ENCODE peak calls at places on chromosomes 4 and X, in seven cellular contexts. One of them, this sample, is unnamed.

GRCh38 chrX:22323541-22323940 is 50.8 kb downstream of the CBLL2 start:
- DNase-seq in endothelial cell: no peak
- DNase-seq in CD4-positive, alpha-beta T cell: no peak
- DNase-seq in activated CD8-positive, alpha-beta T cell treated with anti-CD3 and anti-CD28 coated beads for 36 hours: no peak
- DNase-seq in endodermal cell: no peak
- DNase-seq in chondrocyte: no peak
- DNase-seq in dorsolateral prefrontal cortex: no peak
- DNase-seq in this sample: no peak

GRCh38 chr4:169272265-169272886 is 1.6 kb upstream of the SH3RF1 start:
- DNase-seq in endothelial cell: no peak
- DNase-seq in CD4-positive, alpha-beta T cell: no peak
- DNase-seq in activated CD8-positive, alpha-beta T cell treated with anti-CD3 and anti-CD28 coated beads for 36 hours: no peak
- DNase-seq in endodermal cell: no peak
- DNase-seq in chondrocyte: no peak
- DNase-seq in dorsolateral prefrontal cortex: no peak
- DNase-seq in this sample: no peak

GRCh38 chr4:158411180-158411721 is 110.4 kb upstream of the RXFP1 start:
- DNase-seq in endothelial cell: no peak
- DNase-seq in CD4-positive, alpha-beta T cell: no peak
- DNase-seq in activated CD8-positive, alpha-beta T cell treated with anti-CD3 and anti-CD28 coated beads for 36 hours: no peak
- DNase-seq in endodermal cell: peak
- DNase-seq in chondrocyte: no peak
- DNase-seq in dorsolateral prefrontal cortex: peak
- DNase-seq in this sample: no peak

GRCh38 chrX:18956322-18957032 is 27.4 kb downstream of the PHKA2 start:
- DNase-seq in endothelial cell: no peak
- DNase-seq in CD4-positive, alpha-beta T cell: no peak
- DNase-seq in activated CD8-positive, alpha-beta T cell treated with anti-CD3 and anti-CD28 coated beads for 36 hours: no peak
- DNase-seq in endodermal cell: no peak
- DNase-seq in chondrocyte: no peak
- DNase-seq in dorsolateral prefrontal cortex: no peak
- DNase-seq in this sample: no peak

GRCh38 chrX:465418-465817 is 78.7 kb upstream of the PPP2R3B start:
- DNase-seq in endothelial cell: no peak
- DNase-seq in CD4-positive, alpha-beta T cell: no peak
- DNase-seq in activated CD8-positive, alpha-beta T cell treated with anti-CD3 and anti-CD28 coated beads for 36 hours: no peak
- DNase-seq in endodermal cell: peak
- DNase-seq in chondrocyte: peak
- DNase-seq in dorsolateral prefrontal cortex: no peak
- DNase-seq in this sample: no peak

GRCh38 chrX:14528629-14529287 is 578 bp upstream of the GLRA2 start:
- DNase-seq in endothelial cell: peak
- DNase-seq in CD4-positive, alpha-beta T cell: peak
- DNase-seq in activated CD8-positive, alpha-beta T cell treated with anti-CD3 and anti-CD28 coated beads for 36 hours: peak
- DNase-seq in endodermal cell: peak
- DNase-seq in chondrocyte: no peak
- DNase-seq in dorsolateral prefrontal cortex: peak
- DNase-seq in this sample: no peak

GRCh38 chr4:39036172-39036571 is 4.0 kb upstream of the TMEM156 start:
- DNase-seq in endothelial cell: no peak
- DNase-seq in CD4-positive, alpha-beta T cell: no peak
- DNase-seq in activated CD8-positive, alpha-beta T cell treated with anti-CD3 and anti-CD28 coated beads for 36 hours: no peak
- DNase-seq in endodermal cell: no peak
- DNase-seq in chondrocyte: no peak
- DNase-seq in dorsolateral prefrontal cortex: no peak
- DNase-seq in this sample: no peak

GRCh38 chrX:20060961-20061868 is 55.5 kb downstream of the MAP7D2 start:
- DNase-seq in endothelial cell: no peak
- DNase-seq in CD4-positive, alpha-beta T cell: no peak
- DNase-seq in activated CD8-positive, alpha-beta T cell treated with anti-CD3 and anti-CD28 coated beads for 36 hours: no peak
- DNase-seq in endodermal cell: no peak
- DNase-seq in chondrocyte: no peak
- DNase-seq in dorsolateral prefrontal cortex: no peak
- DNase-seq in this sample: no peak

GRCh38 chr4:105474110-105474518 is 252 bp upstream of the PPA2 start:
- DNase-seq in endothelial cell: peak
- DNase-seq in CD4-positive, alpha-beta T cell: no peak
- DNase-seq in activated CD8-positive, alpha-beta T cell treated with anti-CD3 and anti-CD28 coated beads for 36 hours: no peak
- DNase-seq in endodermal cell: no peak
- DNase-seq in chondrocyte: peak
- DNase-seq in dorsolateral prefrontal cortex: no peak
- DNase-seq in this sample: peak

GRCh38 chr4:56544573-56545131 is 39.1 kb downstream of the ARL9 start:
- DNase-seq in endothelial cell: peak
- DNase-seq in CD4-positive, alpha-beta T cell: peak
- DNase-seq in activated CD8-positive, alpha-beta T cell treated with anti-CD3 and anti-CD28 coated beads for 36 hours: peak
- DNase-seq in endodermal cell: peak
- DNase-seq in chondrocyte: no peak
- DNase-seq in dorsolateral prefrontal cortex: peak
- DNase-seq in this sample: peak

GRCh38 chrX:22037225-22037624 is 5.1 kb downstream of the PHEX start:
- DNase-seq in endothelial cell: no peak
- DNase-seq in CD4-positive, alpha-beta T cell: no peak
- DNase-seq in activated CD8-positive, alpha-beta T cell treated with anti-CD3 and anti-CD28 coated beads for 36 hours: no peak
- DNase-seq in endodermal cell: no peak
- DNase-seq in chondrocyte: no peak
- DNase-seq in dorsolateral prefrontal cortex: no peak
- DNase-seq in this sample: no peak

GRCh38 chrX:104566921-104567501 is 1.0 kb downstream of the IL1RAPL2 start:
- DNase-seq in endothelial cell: peak
- DNase-seq in CD4-positive, alpha-beta T cell: no peak
- DNase-seq in activated CD8-positive, alpha-beta T cell treated with anti-CD3 and anti-CD28 coated beads for 36 hours: no peak
- DNase-seq in endodermal cell: peak
- DNase-seq in chondrocyte: peak
- DNase-seq in dorsolateral prefrontal cortex: peak
- DNase-seq in this sample: no peak

GRCh38 chr4:185846550-185847210 is 34.7 kb upstream of the SORBS2 start:
- DNase-seq in endothelial cell: no peak
- DNase-seq in CD4-positive, alpha-beta T cell: no peak
- DNase-seq in activated CD8-positive, alpha-beta T cell treated with anti-CD3 and anti-CD28 coated beads for 36 hours: no peak
- DNase-seq in endodermal cell: no peak
- DNase-seq in chondrocyte: no peak
- DNase-seq in dorsolateral prefrontal cortex: no peak
- DNase-seq in this sample: no peak

GRCh38 chr4:6668391-6668790 is 25.3 kb upstream of the S100P start:
- DNase-seq in endothelial cell: no peak
- DNase-seq in CD4-positive, alpha-beta T cell: no peak
- DNase-seq in activated CD8-positive, alpha-beta T cell treated with anti-CD3 and anti-CD28 coated beads for 36 hours: no peak
- DNase-seq in endodermal cell: no peak
- DNase-seq in chondrocyte: no peak
- DNase-seq in dorsolateral prefrontal cortex: no peak
- DNase-seq in this sample: no peak

GRCh38 chrX:78595901-78596502 is 63.1 kb downstream of the RTL3 start:
- DNase-seq in endothelial cell: peak
- DNase-seq in CD4-positive, alpha-beta T cell: no peak
- DNase-seq in activated CD8-positive, alpha-beta T cell treated with anti-CD3 and anti-CD28 coated beads for 36 hours: peak
- DNase-seq in endodermal cell: peak
- DNase-seq in chondrocyte: no peak
- DNase-seq in dorsolateral prefrontal cortex: no peak
- DNase-seq in this sample: no peak
- TF ChIP-seq CTCF in endothelial cell: no peak
- TF ChIP-seq CTCF in CD4-positive, alpha-beta T cell: no peak
- TF ChIP-seq CTCF in activated CD8-positive, alpha-beta T cell treated with anti-CD3 and anti-CD28 coated beads for 36 hours: peak
- TF ChIP-seq CTCF in endodermal cell: peak
- TF ChIP-seq CTCF in chondrocyte: peak
- TF ChIP-seq CTCF in dorsolateral prefrontal cortex: no peak
- TF ChIP-seq CTCF in this sample: peak

DNA sequence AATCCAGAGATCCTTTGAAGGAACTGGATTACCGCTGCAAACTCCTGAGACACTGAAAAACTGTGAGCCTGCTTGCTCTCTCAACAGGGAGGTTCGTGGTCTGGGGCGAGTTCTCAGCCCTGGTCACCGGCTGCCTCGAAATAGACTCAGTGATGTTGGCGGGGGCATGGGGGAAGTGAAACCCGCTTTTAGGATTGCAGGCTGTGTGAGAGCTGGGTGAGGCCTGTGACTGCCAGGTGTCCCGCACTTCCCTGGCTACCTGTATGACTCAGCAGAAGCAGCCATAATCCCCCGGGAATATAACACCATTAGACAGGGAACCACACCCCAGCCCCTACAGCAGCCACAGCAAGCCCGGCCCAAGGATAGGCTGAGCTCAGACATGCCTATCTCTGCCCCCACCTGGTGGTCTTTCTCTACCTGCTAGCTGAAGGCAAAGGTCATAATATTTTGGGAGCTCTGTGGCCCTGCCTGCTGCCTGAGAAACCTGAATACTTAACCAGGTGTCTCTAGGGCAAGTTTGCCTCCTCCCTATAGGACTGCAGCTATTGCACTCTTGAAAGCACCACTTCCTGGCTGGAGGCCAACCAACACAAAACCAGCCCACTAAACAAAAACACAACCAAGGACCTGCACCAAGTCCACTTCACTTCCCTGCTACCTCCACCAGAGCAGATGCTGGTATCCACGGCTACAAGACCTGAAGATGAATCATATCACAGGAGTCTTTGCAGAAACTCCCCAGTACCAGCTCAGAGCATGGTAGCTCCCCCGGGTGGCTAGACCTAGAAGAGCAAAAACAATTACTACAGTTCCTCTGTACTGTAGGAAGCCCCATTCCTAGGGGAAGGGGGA is 202.0 kb downstream of the RRAGB start:
- DNase-seq in endothelial cell: no peak
- DNase-seq in CD4-positive, alpha-beta T cell: no peak
- DNase-seq in activated CD8-positive, alpha-beta T cell treated with anti-CD3 and anti-CD28 coated beads for 36 hours: no peak
- DNase-seq in endodermal cell: peak
- DNase-seq in chondrocyte: no peak
- DNase-seq in dorsolateral prefrontal cortex: no peak
- DNase-seq in this sample: no peak
- TF ChIP-seq CTCF in endothelial cell: no peak
- TF ChIP-seq CTCF in CD4-positive, alpha-beta T cell: no peak
- TF ChIP-seq CTCF in activated CD8-positive, alpha-beta T cell treated with anti-CD3 and anti-CD28 coated beads for 36 hours: no peak
- TF ChIP-seq CTCF in endodermal cell: no peak
- TF ChIP-seq CTCF in chondrocyte: no peak
- TF ChIP-seq CTCF in dorsolateral prefrontal cortex: no peak
- TF ChIP-seq CTCF in this sample: no peak

DNA sequence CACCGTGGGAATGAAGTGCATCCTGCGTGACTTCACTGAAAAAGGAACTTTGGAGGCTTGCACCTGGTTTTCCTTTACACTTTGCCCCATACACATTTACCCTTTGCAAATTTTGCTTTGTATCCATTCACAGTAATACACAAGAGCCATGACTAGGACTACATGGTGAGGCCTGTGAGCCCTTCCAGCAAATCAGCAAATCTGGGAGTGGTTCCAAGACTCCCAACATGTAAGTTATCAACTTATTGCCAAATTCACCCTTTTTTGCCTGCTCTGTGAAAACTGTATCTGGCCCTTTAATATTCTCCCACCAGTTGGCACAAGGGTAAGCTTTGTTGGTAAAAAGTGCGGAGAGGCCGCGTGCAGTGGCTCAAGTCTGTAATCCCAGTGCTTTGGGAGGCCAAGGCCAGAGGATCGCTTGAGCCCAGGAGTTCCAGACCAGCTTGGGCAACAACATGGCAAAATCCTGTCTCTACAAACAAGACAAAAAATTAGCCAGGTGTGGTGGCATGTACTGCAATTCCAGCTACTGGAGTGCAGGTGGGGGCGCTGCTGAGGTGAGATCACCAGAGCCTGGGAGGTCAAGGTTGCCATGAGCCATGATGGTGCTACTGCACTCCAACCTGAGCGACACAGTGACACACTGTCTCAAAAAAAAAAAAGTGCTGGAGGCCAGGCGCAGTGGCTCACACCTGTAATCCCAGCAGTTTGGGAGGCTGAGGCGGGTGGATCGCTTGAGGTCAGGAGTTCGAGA is 5.0 kb downstream of the PRMT9 start:
- DNase-seq in endothelial cell: no peak
- DNase-seq in CD4-positive, alpha-beta T cell: no peak
- DNase-seq in activated CD8-positive, alpha-beta T cell treated with anti-CD3 and anti-CD28 coated beads for 36 hours: peak
- DNase-seq in endodermal cell: peak
- DNase-seq in chondrocyte: no peak
- DNase-seq in dorsolateral prefrontal cortex: no peak
- DNase-seq in this sample: no peak
- TF ChIP-seq CTCF in endothelial cell: no peak
- TF ChIP-seq CTCF in CD4-positive, alpha-beta T cell: no peak
- TF ChIP-seq CTCF in activated CD8-positive, alpha-beta T cell treated with anti-CD3 and anti-CD28 coated beads for 36 hours: no peak
- TF ChIP-seq CTCF in endodermal cell: peak
- TF ChIP-seq CTCF in chondrocyte: peak
- TF ChIP-seq CTCF in dorsolateral prefrontal cortex: no peak
- TF ChIP-seq CTCF in this sample: no peak

DNA sequence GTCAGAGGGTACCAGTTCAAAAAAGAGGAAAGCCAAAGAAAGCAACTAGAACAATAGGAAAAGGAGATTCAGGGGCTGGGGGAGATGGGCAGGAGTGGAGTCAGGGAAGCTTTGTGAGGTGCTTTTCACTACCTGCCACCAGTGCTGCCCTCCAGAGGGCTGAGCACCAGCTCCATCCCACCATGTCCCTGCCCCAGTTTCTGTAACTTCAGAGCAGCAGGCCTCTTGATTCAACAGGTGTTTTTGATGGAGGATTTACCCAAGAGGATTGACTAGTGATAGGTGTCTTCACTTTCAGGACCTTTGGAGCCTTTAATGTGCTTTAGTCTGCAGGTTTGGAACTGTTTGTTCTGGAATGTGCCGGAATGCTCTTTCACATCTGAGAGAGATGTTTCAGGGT is 12.1 kb downstream of the KIT start:
- DNase-seq in endothelial cell: no peak
- DNase-seq in CD4-positive, alpha-beta T cell: no peak
- DNase-seq in activated CD8-positive, alpha-beta T cell treated with anti-CD3 and anti-CD28 coated beads for 36 hours: no peak
- DNase-seq in endodermal cell: peak
- DNase-seq in chondrocyte: no peak
- DNase-seq in dorsolateral prefrontal cortex: no peak
- DNase-seq in this sample: no peak
- TF ChIP-seq CTCF in endothelial cell: peak
- TF ChIP-seq CTCF in CD4-positive, alpha-beta T cell: no peak
- TF ChIP-seq CTCF in activated CD8-positive, alpha-beta T cell treated with anti-CD3 and anti-CD28 coated beads for 36 hours: no peak
- TF ChIP-seq CTCF in endodermal cell: peak
- TF ChIP-seq CTCF in chondrocyte: no peak
- TF ChIP-seq CTCF in dorsolateral prefrontal cortex: no peak
- TF ChIP-seq CTCF in this sample: no peak

This sample was measured in osteocyte.